ENCODE peak calls at places on chromosomes 11 and 22, in nine cellular contexts. A is prostate gland, P is H1, O is GM12878, S is transverse colon, Q is spleen, I is esophagus muscularis mucosa, Y is stomach, N is K562. W is an unnamed sample.

GRCh38 chr11:63639195-63639832 is 25.1 kb upstream of the PLAAT3 start:
- DNase-seq in O (no peak), Y (no peak), Q (no peak), I (no peak), N (no peak), S (no peak), P (no peak), A (no peak), W (no peak)

GRCh38 chr11:64459016-64459415 is 100.1 kb downstream of the RPS6KA4 start:
- DNase-seq in A (no peak), Y (no peak), O (no peak), N (no peak), Q (peak), S (no peak), P (no peak), I (no peak), W (no peak)

GRCh38 chr11:78290293-78291176 is 101.8 kb downstream of the USP35 start:
- DNase-seq in Q (no peak), P (no peak), O (no peak), I (no peak), S (no peak), Y (peak), N (peak), A (no peak), W (no peak)

GRCh38 chr22:19634206-19634536 is 80.1 kb upstream of the SEPTIN5 start:
- DNase-seq in S (no peak), Y (no peak), Q (no peak), N (no peak), O (no peak), A (no peak), I (no peak), P (no peak), W (no peak)

GRCh38 chr11:27040302-27041115 is at the start of gene BBOX1:
- DNase-seq in O (no peak), S (no peak), N (no peak), P (no peak), Y (no peak), Q (no peak), A (peak), I (no peak), W (no peak)

GRCh38 chr22:29301716-29302401 is 4.6 kb upstream of the GAS2L1 start:
- DNase-seq in P (peak), N (no peak), Y (no peak), S (no peak), Q (no peak), A (no peak), O (no peak), I (no peak), W (no peak)

GRCh38 chr11:122668562-122669090 is 13.1 kb downstream of the UBASH3B start:
- DNase-seq in Y (no peak), S (no peak), P (no peak), Q (no peak), O (no peak), I (no peak), A (no peak), N (no peak), W (no peak)

GRCh38 chr11:75554258-75555022 is 7.6 kb upstream of the SERPINH1 start:
- DNase-seq in P (peak), N (peak), I (peak), S (peak), O (no peak), Y (peak), A (peak), Q (no peak), W (no peak)

GRCh38 chr11:117824571-117825537 is at the start of gene FXYD2:
- DNase-seq in Q (peak), O (no peak), A (no peak), N (no peak), Y (peak), P (no peak), S (peak), I (no peak), W (no peak)

GRCh38 chr11:77411238-77411637 is 62.7 kb downstream of the PAK1 start:
- DNase-seq in N (no peak), Q (peak), Y (no peak), S (peak), O (no peak), A (no peak), P (no peak), I (no peak), W (peak)

GRCh38 chr11:88377151-88377550 is 39.6 kb upstream of the CTSC start:
- DNase-seq in N (no peak), I (no peak), Q (no peak), S (no peak), A (no peak), Y (no peak), P (no peak), O (no peak), W (no peak)

GRCh38 chr22:42958937-42959336 is 56.0 kb downstream of the PACSIN2 start:
- DNase-seq in Y (no peak), O (no peak), P (no peak), S (no peak), N (no peak), Q (no peak), I (no peak), A (no peak), W (no peak)

GRCh38 chr11:45333506-45333971 is 47.4 kb upstream of the SYT13 start:
- DNase-seq in S (peak), N (peak), Q (no peak), P (peak), I (peak), A (no peak), O (no peak), Y (peak), W (no peak)

GRCh38 chr11:128279861-128280260 is 307.5 kb downstream of the ETS1 start:
- DNase-seq in Q (no peak), S (no peak), I (no peak), P (no peak), N (no peak), A (no peak), O (no peak), Y (no peak), W (no peak)

GRCh38 chr22:23283591-23284503 is 103.5 kb downstream of the BCR start:
- DNase-seq in A (no peak), Q (no peak), O (no peak), Y (no peak), S (no peak), P (no peak), N (peak), I (no peak), W (no peak)

GRCh38 chr11:120523196-120523595 is 11.6 kb downstream of the GRIK4 start:
- DNase-seq in Y (no peak), A (peak), S (no peak), I (no peak), Q (peak), P (no peak), N (no peak), O (no peak), W (no peak)

GRCh38 chr11:111066861-111067260 is 178.7 kb upstream of the POU2AF2 start:
- DNase-seq in N (no peak), S (no peak), A (no peak), Y (no peak), O (no peak), I (no peak), P (no peak), Q (no peak), W (no peak)

GRCh38 chr11:27216268-27217149 is 146.5 kb downstream of the CCDC34 start:
- DNase-seq in A (no peak), P (peak), I (no peak), Y (no peak), S (peak), O (no peak), Q (peak), N (no peak), W (no peak)

GRCh38 chr11:74966651-74967050 is 17.6 kb downstream of the SPCS2 start:
- DNase-seq in O (no peak), P (no peak), S (no peak), N (no peak), Y (no peak), A (no peak), Q (no peak), I (no peak), W (no peak)

GRCh38 chr22:41682033-41682807 is 6.4 kb downstream of the SNU13 start:
- DNase-seq in A (peak), S (peak), Q (peak), O (peak), P (peak), N (peak), I (peak), Y (peak), W (peak)

GRCh38 chr11:79304599-79305212 is 136.1 kb downstream of the TENM4 start:
- DNase-seq in Y (no peak), A (no peak), S (no peak), Q (no peak), I (no peak), P (no peak), N (no peak), O (no peak), W (no peak)

GRCh38 chr11:69918231-69918937 is 99.2 kb upstream of the FGF3 start:
- DNase-seq in I (no peak), Q (no peak), P (peak), Y (peak), O (no peak), S (peak), A (no peak), N (no peak), W (no peak)

GRCh38 chr22:24697141-24697540 is 77.4 kb downstream of the PIWIL3 start:
- DNase-seq in N (no peak), P (no peak), S (no peak), Q (no peak), O (no peak), I (no peak), A (no peak), Y (no peak), W (no peak)

GRCh38 chr11:118202599-118203422 is 22.0 kb downstream of the JAML start:
- DNase-seq in A (no peak), N (no peak), Q (no peak), P (no peak), O (no peak), S (peak), I (no peak), Y (peak), W (no peak)

GRCh38 chr11:78168539-78169477 is 19.6 kb downstream of the KCTD21 start:
- DNase-seq in Q (no peak), S (peak), O (no peak), Y (peak), I (peak), P (no peak), A (peak), N (peak), W (no peak)

GRCh38 chr11:115518983-115519382 is 14.8 kb upstream of the CADM1 start:
- DNase-seq in I (no peak), Y (no peak), P (no peak), A (no peak), Q (no peak), N (no peak), S (no peak), O (no peak), W (no peak)

GRCh38 chr11:130427581-130428211 is 713 bp downstream of the ADAMTS8 start:
- DNase-seq in N (no peak), Q (no peak), A (no peak), P (peak), S (peak), I (no peak), Y (no peak), O (no peak), W (no peak)

GRCh38 chr11:65286686-65287085 is 24.9 kb downstream of the POLA2 start:
- DNase-seq in N (no peak), A (no peak), I (no peak), O (no peak), Y (no peak), P (no peak), Q (no peak), S (no peak), W (no peak)

GRCh38 chr11:128859563-128860441 is 7.3 kb downstream of the KCNJ1 start:
- DNase-seq in S (peak), O (no peak), I (no peak), P (peak), N (peak), Q (peak), Y (peak), A (peak), W (peak)

GRCh38 chr22:32325811-32326237 is 31.8 kb upstream of the RFPL3 start:
- DNase-seq in S (no peak), Q (peak), P (peak), Y (peak), N (no peak), A (no peak), I (peak), O (no peak), W (no peak)

GRCh38 chr11:118001494-118001971 is 15.3 kb downstream of the IL10RA start:
- DNase-seq in A (no peak), P (no peak), S (no peak), O (no peak), I (no peak), Y (no peak), N (peak), Q (no peak), W (no peak)

GRCh38 chr11:6175440-6175839 is 5.3 kb upstream of the OR52B2 start:
- DNase-seq in A (no peak), Q (no peak), O (no peak), S (no peak), N (no peak), P (no peak), Y (no peak), I (no peak), W (no peak)

GRCh38 chr11:62716816-62717215 is 9.3 kb downstream of the GNG3 start:
- DNase-seq in Q (no peak), O (no peak), I (no peak), P (no peak), S (no peak), N (no peak), A (peak), Y (no peak), W (no peak)

GRCh38 chr11:111081021-111081511 is 164.5 kb upstream of the POU2AF2 start:
- DNase-seq in S (no peak), N (no peak), Q (no peak), A (no peak), I (no peak), O (no peak), Y (no peak), P (no peak), W (no peak)

GRCh38 chr11:65311197-65311631 is 3.5 kb upstream of the CDC42EP2 start:
- DNase-seq in S (no peak), P (no peak), I (no peak), N (no peak), A (no peak), Y (peak), O (no peak), Q (no peak), W (no peak)

GRCh38 chr11:119169272-119169719 is 771 bp downstream of the NLRX1 start:
- DNase-seq in P (peak), N (no peak), S (no peak), A (peak), O (no peak), I (no peak), Q (peak), Y (peak), W (peak)

GRCh38 chr11:44988111-44988510 is 37.4 kb upstream of the TP53I11 start:
- DNase-seq in I (no peak), S (no peak), Y (peak), Q (no peak), A (no peak), P (no peak), O (no peak), N (no peak), W (no peak)

GRCh38 chr11:83827940-83828554 is 541.9 kb upstream of the CCDC90B start:
- DNase-seq in A (no peak), O (no peak), S (no peak), Q (no peak), I (no peak), N (peak), P (no peak), Y (no peak), W (no peak)

GRCh38 chr11:70477607-70478006 is 79.3 kb downstream of the CTTN start:
- DNase-seq in I (no peak), Q (no peak), A (no peak), O (no peak), S (no peak), N (no peak), P (no peak), Y (no peak), W (no peak)

GRCh38 chr11:57547854-57548377 is 10.5 kb downstream of the SMTNL1 start:
- DNase-seq in Q (no peak), Y (no peak), I (no peak), N (no peak), A (no peak), S (no peak), O (no peak), P (no peak), W (peak)

GRCh38 chr11:66855574-66856495 is 1.0 kb upstream of the LRFN4 start:
- DNase-seq in N (peak), P (peak), A (peak), S (peak), O (peak), I (peak), Q (peak), Y (peak), W (peak)
- TF ChIP-seq POLR2A in N (peak), P (no peak), A (peak), S (peak), O (peak), I (peak), Q (peak), Y (peak), W (peak)

GRCh38 chr11:68345776-68346728 is 33.7 kb downstream of the LRP5 start:
- DNase-seq in N (no peak), P (no peak), Y (no peak), S (no peak), O (no peak), A (no peak), Q (no peak), I (no peak), W (no peak)
- TF ChIP-seq POLR2AphosphoS5 in N (no peak), P (no peak), Y (no peak), S (no peak), O (no peak), A (peak), Q (no peak), I (no peak), W (no peak)

DNA sequence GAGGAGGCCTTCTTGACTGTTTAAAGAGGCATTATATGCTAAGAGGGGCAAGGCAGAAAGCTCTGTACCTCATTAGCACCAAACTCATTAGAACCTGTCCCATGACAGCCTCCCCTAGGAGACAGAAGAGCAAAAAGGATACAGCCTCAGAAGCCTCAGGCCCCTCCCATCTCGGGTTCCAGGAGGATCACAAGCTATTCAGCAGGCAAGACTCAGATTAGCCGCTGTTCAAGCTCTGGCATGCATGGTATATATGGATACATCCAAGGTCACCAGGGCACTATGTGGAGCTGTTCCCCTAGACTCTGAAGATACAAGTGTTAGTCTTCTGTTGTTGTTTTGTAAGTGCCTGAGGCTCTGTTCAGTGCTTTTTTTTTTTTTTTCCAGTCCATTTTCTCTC is 32.1 kb downstream of the ATXN10 start:
- DNase-seq in P (no peak), Y (no peak), S (no peak), N (no peak), A (no peak), I (no peak), O (no peak), Q (no peak), W (no peak)
- TF ChIP-seq POLR2A in P (no peak), Y (no peak), S (no peak), N (no peak), A (no peak), I (no peak), O (no peak), Q (no peak), W (no peak)

GRCh38 chr11:12329797-12330196 is 47.6 kb upstream of the PARVA start:
- DNase-seq in Q (no peak), P (no peak), S (no peak), A (no peak), N (no peak), I (no peak), O (no peak), Y (no peak), W (no peak)

GRCh38 chr11:12329169-12329568 is 48.2 kb upstream of the PARVA start:
- DNase-seq in P (no peak), Q (no peak), Y (no peak), I (no peak), S (no peak), O (no peak), N (no peak), A (no peak), W (no peak)

GRCh38 chr11:12330491-12331231 is 46.7 kb upstream of the PARVA start:
- DNase-seq in N (no peak), P (no peak), A (no peak), O (no peak), S (no peak), Q (no peak), I (no peak), Y (no peak), W (no peak)

GRCh38 chr11:12331239-12331874 is 46.0 kb upstream of the PARVA start:
- DNase-seq in Q (no peak), N (peak), Y (peak), S (peak), I (no peak), P (peak), O (peak), A (peak), W (no peak)
- TF ChIP-seq POLR2AphosphoS5 in Q (no peak), N (no peak), Y (no peak), S (no peak), I (peak), P (no peak), O (no peak), A (peak), W (no peak)

DNA sequence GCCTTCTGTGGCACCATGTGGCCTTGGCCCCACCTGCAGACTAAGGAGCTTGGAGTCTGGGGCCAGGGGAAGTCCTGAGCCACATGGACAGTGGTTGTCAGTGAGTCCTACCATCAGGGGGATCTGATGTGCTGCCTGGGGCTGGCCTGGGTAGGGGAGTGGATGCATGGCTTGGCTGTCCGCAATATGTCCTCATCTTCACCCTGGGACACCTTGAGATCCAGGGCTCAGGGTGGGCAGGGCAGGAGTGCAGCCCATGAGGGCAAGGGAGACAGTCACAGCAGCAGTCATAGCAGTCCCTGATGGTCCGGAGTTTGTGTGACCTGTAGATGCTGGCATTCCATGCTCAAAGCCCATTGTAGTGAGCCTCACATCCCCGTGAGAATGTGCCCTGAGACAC is 256.8 kb upstream of the B3GAT1 start:
- DNase-seq in P (no peak), Q (no peak), N (no peak), A (peak), Y (peak), S (no peak), I (peak), O (no peak), W (no peak)
- TF ChIP-seq POLR2A in P (no peak), Q (no peak), N (no peak), A (no peak), Y (no peak), S (no peak), I (no peak), O (no peak), W (no peak)

GRCh38 chr22:37195921-37196320 is 7.9 kb upstream of the C1QTNF6 start:
- DNase-seq in A (no peak), Q (peak), S (no peak), O (no peak), Y (no peak), I (no peak), P (no peak), N (no peak), W (no peak)

GRCh38 chr22:37198290-37199102 is 10.4 kb upstream of the C1QTNF6 start:
- DNase-seq in P (peak), N (peak), Y (peak), A (peak), I (no peak), S (peak), Q (peak), O (no peak), W (peak)

GRCh38 chr22:37194750-37195149 is 6.7 kb upstream of the C1QTNF6 start:
- DNase-seq in Q (no peak), P (no peak), Y (no peak), O (no peak), I (no peak), S (no peak), A (no peak), N (no peak), W (no peak)

GRCh38 chr22:37197451-37198289 is 9.6 kb upstream of the C1QTNF6 start:
- DNase-seq in Q (peak), A (peak), Y (peak), I (no peak), N (peak), S (peak), P (no peak), O (no peak), W (no peak)

GRCh38 chr22:37196539-37197450 is 8.7 kb upstream of the C1QTNF6 start:
- DNase-seq in Y (peak), N (no peak), I (no peak), A (peak), S (peak), Q (peak), O (no peak), P (no peak), W (no peak)
- TF ChIP-seq POLR2AphosphoS5 in Y (peak), N (no peak), I (peak), A (peak), S (peak), Q (peak), O (no peak), P (no peak), W (no peak)